ENCODE peak calls at places on chromosomes 16 and 17, in seven cellular contexts. One of them, this sample, is unnamed.

GRCh38 chr17:3870871-3871306 is 22.0 kb downstream of the CAMKK1 start:
- DNase-seq in breast epithelium: no peak
- DNase-seq in K562: peak; percentile 21
- DNase-seq in SK-N-MC: no peak
- DNase-seq in vagina: no peak
- DNase-seq in spleen: no peak
- DNase-seq in stomach: peak; percentile 50
- DNase-seq in this sample: peak; percentile 48

GRCh38 chr16:49756971-49757743 is 98.8 kb downstream of the ZNF423 start:
- DNase-seq in SK-N-MC: no peak
- DNase-seq in breast epithelium: no peak
- DNase-seq in K562: no peak
- DNase-seq in vagina: no peak
- DNase-seq in stomach: no peak
- DNase-seq in spleen: no peak
- DNase-seq in this sample: no peak

GRCh38 chr17:33049781-33050414 is 58.3 kb downstream of the SPACA3 start:
- DNase-seq in K562: peak; percentile 80
- DNase-seq in vagina: peak; percentile 81
- DNase-seq in spleen: no peak
- DNase-seq in breast epithelium: no peak
- DNase-seq in SK-N-MC: peak; percentile 28
- DNase-seq in stomach: peak; percentile 62
- DNase-seq in this sample: peak; percentile 32

GRCh38 chr17:9115446-9116265 is 94.3 kb downstream of the NTN1 start:
- DNase-seq in stomach: peak; percentile 27
- DNase-seq in spleen: no peak
- DNase-seq in breast epithelium: no peak
- DNase-seq in K562: no peak
- DNase-seq in SK-N-MC: no peak
- DNase-seq in vagina: no peak
- DNase-seq in this sample: no peak

GRCh38 chr17:7475764-7476422 is 3.5 kb downstream of the ZBTB4 start:
- DNase-seq in SK-N-MC: no peak
- DNase-seq in K562: peak; percentile 39
- DNase-seq in spleen: peak; percentile 74
- DNase-seq in stomach: no peak
- DNase-seq in vagina: no peak
- DNase-seq in breast epithelium: no peak
- DNase-seq in this sample: no peak

GRCh38 chr17:7579001-7579838 is at the start of gene CD68:
- DNase-seq in spleen: no peak
- DNase-seq in stomach: peak; percentile 71
- DNase-seq in K562: no peak
- DNase-seq in breast epithelium: peak; percentile 77
- DNase-seq in vagina: no peak
- DNase-seq in SK-N-MC: no peak
- DNase-seq in this sample: peak; percentile 68

GRCh38 chr17:50845260-50846147 is 10.1 kb downstream of the WFIKKN2 start:
- DNase-seq in SK-N-MC: no peak
- DNase-seq in spleen: no peak
- DNase-seq in stomach: no peak
- DNase-seq in K562: no peak
- DNase-seq in vagina: peak; percentile 96
- DNase-seq in breast epithelium: peak; percentile 53
- DNase-seq in this sample: no peak

GRCh38 chr17:61407211-61407911 is 7.7 kb downstream of the TBX2 start:
- DNase-seq in K562: no peak
- DNase-seq in stomach: no peak
- DNase-seq in SK-N-MC: no peak
- DNase-seq in vagina: no peak
- DNase-seq in spleen: peak; percentile 48
- DNase-seq in breast epithelium: no peak
- DNase-seq in this sample: no peak

GRCh38 chr17:10666921-10667320 is 9.8 kb upstream of the MYH3 start:
- DNase-seq in breast epithelium: no peak
- DNase-seq in SK-N-MC: no peak
- DNase-seq in K562: no peak
- DNase-seq in vagina: no peak
- DNase-seq in spleen: no peak
- DNase-seq in stomach: no peak
- DNase-seq in this sample: no peak

GRCh38 chr16:8859913-8860881 is 8.6 kb downstream of the CARHSP1 start:
- DNase-seq in K562: no peak
- DNase-seq in vagina: no peak
- DNase-seq in stomach: peak; percentile 76
- DNase-seq in breast epithelium: peak; percentile 55
- DNase-seq in SK-N-MC: no peak
- DNase-seq in spleen: peak; percentile 66
- DNase-seq in this sample: no peak

GRCh38 chr16:769934-770333 is 9.4 kb downstream of the MSLN start:
- DNase-seq in vagina: no peak
- DNase-seq in K562: no peak
- DNase-seq in SK-N-MC: no peak
- DNase-seq in spleen: no peak
- DNase-seq in breast epithelium: no peak
- DNase-seq in stomach: no peak
- DNase-seq in this sample: no peak

GRCh38 chr16:82363026-82363816 is 193.2 kb upstream of the MPHOSPH6 start:
- DNase-seq in SK-N-MC: no peak
- DNase-seq in vagina: no peak
- DNase-seq in K562: no peak
- DNase-seq in breast epithelium: no peak
- DNase-seq in spleen: no peak
- DNase-seq in stomach: no peak
- DNase-seq in this sample: no peak
- TF ChIP-seq POLR2AphosphoS5 in SK-N-MC: no peak
- TF ChIP-seq POLR2AphosphoS5 in vagina: no peak
- TF ChIP-seq POLR2AphosphoS5 in K562: no peak
- TF ChIP-seq POLR2AphosphoS5 in breast epithelium: no peak
- TF ChIP-seq POLR2AphosphoS5 in spleen: no peak
- TF ChIP-seq POLR2AphosphoS5 in stomach: no peak
- TF ChIP-seq POLR2AphosphoS5 in this sample: no peak

DNA sequence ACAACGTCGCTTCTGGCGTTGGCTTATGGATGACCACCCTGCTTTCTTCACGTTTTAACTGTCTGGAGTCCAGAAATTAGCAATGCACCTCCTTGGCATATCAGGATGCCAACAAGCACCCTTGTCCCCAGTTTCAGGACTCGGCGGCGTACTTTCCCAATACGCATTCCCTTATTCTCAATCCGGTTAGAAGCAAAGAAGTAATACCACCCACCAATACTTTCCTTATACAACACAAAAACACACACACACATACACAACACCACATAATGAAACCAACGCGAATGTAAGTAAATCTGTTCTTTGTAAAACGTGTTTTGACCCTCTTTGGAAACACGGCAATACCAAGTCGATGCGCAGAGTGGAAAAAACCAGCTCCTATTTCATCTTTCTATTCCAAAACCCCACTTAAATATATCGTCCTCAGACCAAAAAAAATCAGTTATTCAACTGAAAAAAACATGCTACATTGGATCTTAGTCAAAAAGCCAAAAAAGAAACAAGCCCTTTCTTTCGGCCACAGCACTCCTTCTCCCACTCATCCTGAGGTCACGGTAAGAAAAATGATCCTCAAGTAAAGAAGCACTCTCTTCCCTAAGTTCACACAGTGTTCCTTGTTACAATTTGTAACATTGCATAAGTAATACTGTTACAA is 31.1 kb upstream of the ARL4D start:
- DNase-seq in stomach: no peak
- DNase-seq in spleen: no peak
- DNase-seq in SK-N-MC: peak; percentile 66
- DNase-seq in vagina: no peak
- DNase-seq in breast epithelium: no peak
- DNase-seq in K562: no peak
- DNase-seq in this sample: peak; percentile 38
- TF ChIP-seq POLR2AphosphoS5 in stomach: peak; percentile 92
- TF ChIP-seq POLR2AphosphoS5 in spleen: no peak
- TF ChIP-seq POLR2AphosphoS5 in SK-N-MC: peak; percentile 100
- TF ChIP-seq POLR2AphosphoS5 in vagina: no peak
- TF ChIP-seq POLR2AphosphoS5 in breast epithelium: peak; percentile 100
- TF ChIP-seq POLR2AphosphoS5 in K562: peak; percentile 100
- TF ChIP-seq POLR2AphosphoS5 in this sample: peak; percentile 100

GRCh38 chr17:77684803-77685580 is 273.5 kb upstream of the TNRC6C start:
- DNase-seq in breast epithelium: no peak
- DNase-seq in K562: no peak
- DNase-seq in vagina: no peak
- DNase-seq in SK-N-MC: no peak
- DNase-seq in spleen: no peak
- DNase-seq in stomach: no peak
- DNase-seq in this sample: no peak

GRCh38 chr17:77677637-77678036 is 280.9 kb upstream of the TNRC6C start:
- DNase-seq in spleen: peak; percentile 33
- DNase-seq in stomach: no peak
- DNase-seq in K562: no peak
- DNase-seq in SK-N-MC: no peak
- DNase-seq in breast epithelium: no peak
- DNase-seq in vagina: no peak
- DNase-seq in this sample: no peak

GRCh38 chr17:77685881-77686486 is 272.5 kb upstream of the TNRC6C start:
- DNase-seq in breast epithelium: no peak
- DNase-seq in spleen: no peak
- DNase-seq in vagina: no peak
- DNase-seq in K562: no peak
- DNase-seq in stomach: no peak
- DNase-seq in SK-N-MC: no peak
- DNase-seq in this sample: no peak

GRCh38 chr17:77679589-77679988 is 278.9 kb upstream of the TNRC6C start:
- DNase-seq in breast epithelium: no peak
- DNase-seq in K562: no peak
- DNase-seq in SK-N-MC: no peak
- DNase-seq in vagina: no peak
- DNase-seq in stomach: no peak
- DNase-seq in spleen: no peak
- DNase-seq in this sample: no peak

DNA sequence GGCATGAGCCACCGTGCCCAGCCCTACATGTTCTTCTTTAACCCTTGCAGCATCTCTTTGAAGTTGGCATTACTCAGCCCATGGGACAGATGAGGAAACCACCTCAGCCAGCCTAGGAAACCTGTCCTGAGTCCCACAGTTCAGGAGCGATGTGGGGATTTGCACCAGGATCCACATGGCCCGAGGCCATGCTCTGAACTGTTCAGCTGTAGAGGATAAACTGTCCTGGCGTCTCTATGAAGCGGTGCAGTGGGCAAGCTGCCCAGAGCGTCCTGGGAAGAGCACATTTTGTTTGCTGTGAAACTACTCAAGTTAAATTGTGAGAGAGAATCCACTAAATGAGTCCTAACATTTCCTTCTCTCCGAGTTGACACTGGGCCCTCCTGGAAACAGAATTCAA is 276.7 kb upstream of the TNRC6C start:
- DNase-seq in K562: no peak
- DNase-seq in spleen: no peak
- DNase-seq in vagina: no peak
- DNase-seq in SK-N-MC: no peak
- DNase-seq in breast epithelium: no peak
- DNase-seq in stomach: peak; percentile 27
- DNase-seq in this sample: no peak
- TF ChIP-seq POLR2AphosphoS5 in K562: no peak
- TF ChIP-seq POLR2AphosphoS5 in spleen: no peak
- TF ChIP-seq POLR2AphosphoS5 in vagina: no peak
- TF ChIP-seq POLR2AphosphoS5 in SK-N-MC: no peak
- TF ChIP-seq POLR2AphosphoS5 in breast epithelium: no peak
- TF ChIP-seq POLR2AphosphoS5 in stomach: no peak
- TF ChIP-seq POLR2AphosphoS5 in this sample: no peak

GRCh38 chr16:22732315-22732840 is 81.6 kb upstream of the HS3ST2 start:
- DNase-seq in stomach: no peak
- DNase-seq in spleen: no peak
- DNase-seq in vagina: no peak
- DNase-seq in breast epithelium: no peak
- DNase-seq in SK-N-MC: no peak
- DNase-seq in K562: no peak
- DNase-seq in this sample: no peak

GRCh38 chr16:22739077-22739476 is 74.9 kb upstream of the HS3ST2 start:
- DNase-seq in breast epithelium: no peak
- DNase-seq in vagina: no peak
- DNase-seq in stomach: no peak
- DNase-seq in SK-N-MC: no peak
- DNase-seq in spleen: no peak
- DNase-seq in K562: no peak
- DNase-seq in this sample: no peak

GRCh38 chr16:22732959-22733358 is 81.0 kb upstream of the HS3ST2 start:
- DNase-seq in SK-N-MC: no peak
- DNase-seq in breast epithelium: no peak
- DNase-seq in stomach: no peak
- DNase-seq in spleen: no peak
- DNase-seq in K562: no peak
- DNase-seq in vagina: no peak
- DNase-seq in this sample: no peak

GRCh38 chr16:22734313-22734869 is 79.6 kb upstream of the HS3ST2 start:
- DNase-seq in spleen: no peak
- DNase-seq in K562: no peak
- DNase-seq in vagina: no peak
- DNase-seq in SK-N-MC: no peak
- DNase-seq in breast epithelium: no peak
- DNase-seq in stomach: peak; percentile 27
- DNase-seq in this sample: no peak

DNA sequence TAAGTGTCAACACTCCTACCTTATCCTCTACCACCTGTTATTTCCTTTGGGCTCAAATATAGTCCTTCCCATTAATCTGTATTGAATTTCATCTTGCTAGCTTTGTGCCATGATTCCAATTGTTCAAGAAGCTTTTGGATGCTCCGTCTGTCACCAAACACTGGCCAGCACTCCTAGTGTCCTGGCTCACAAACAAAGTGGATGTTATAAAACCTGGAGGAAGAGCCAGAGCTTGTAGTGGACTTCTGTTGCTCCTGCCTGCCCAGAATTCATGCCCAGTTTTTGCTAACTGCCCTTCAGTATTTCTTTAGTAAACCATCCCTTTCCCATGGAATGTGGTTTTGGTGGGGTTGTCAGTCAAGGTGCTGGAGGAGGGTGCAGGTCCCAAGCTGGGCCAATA is 77.2 kb upstream of the HS3ST2 start:
- DNase-seq in breast epithelium: no peak
- DNase-seq in vagina: no peak
- DNase-seq in K562: no peak
- DNase-seq in SK-N-MC: no peak
- DNase-seq in stomach: no peak
- DNase-seq in spleen: no peak
- DNase-seq in this sample: no peak
- TF ChIP-seq POLR2AphosphoS5 in breast epithelium: no peak
- TF ChIP-seq POLR2AphosphoS5 in vagina: no peak
- TF ChIP-seq POLR2AphosphoS5 in K562: no peak
- TF ChIP-seq POLR2AphosphoS5 in SK-N-MC: no peak
- TF ChIP-seq POLR2AphosphoS5 in stomach: no peak
- TF ChIP-seq POLR2AphosphoS5 in spleen: no peak
- TF ChIP-seq POLR2AphosphoS5 in this sample: no peak

GRCh38 chr17:47957591-47958490 is at the start of gene PRR15L:
- DNase-seq in breast epithelium: peak; percentile 71
- DNase-seq in SK-N-MC: no peak
- DNase-seq in spleen: no peak
- DNase-seq in vagina: no peak
- DNase-seq in K562: no peak
- DNase-seq in stomach: peak; percentile 93
- DNase-seq in this sample: no peak
- TF ChIP-seq POLR2AphosphoS5 in breast epithelium: no peak
- TF ChIP-seq POLR2AphosphoS5 in SK-N-MC: no peak
- TF ChIP-seq POLR2AphosphoS5 in spleen: no peak
- TF ChIP-seq POLR2AphosphoS5 in vagina: no peak
- TF ChIP-seq POLR2AphosphoS5 in K562: no peak
- TF ChIP-seq POLR2AphosphoS5 in stomach: peak; percentile 96
- TF ChIP-seq POLR2AphosphoS5 in this sample: no peak

GRCh38 chr16:88759245-88759975 is 25.6 kb downstream of the PIEZO1 start:
- DNase-seq in SK-N-MC: no peak
- DNase-seq in spleen: peak; percentile 88
- DNase-seq in K562: no peak
- DNase-seq in stomach: peak; percentile 55
- DNase-seq in breast epithelium: no peak
- DNase-seq in vagina: no peak
- DNase-seq in this sample: no peak
- TF ChIP-seq POLR2AphosphoS5 in SK-N-MC: no peak
- TF ChIP-seq POLR2AphosphoS5 in spleen: peak; percentile 46
- TF ChIP-seq POLR2AphosphoS5 in K562: peak; percentile 9
- TF ChIP-seq POLR2AphosphoS5 in stomach: no peak
- TF ChIP-seq POLR2AphosphoS5 in breast epithelium: no peak
- TF ChIP-seq POLR2AphosphoS5 in vagina: peak; percentile 62
- TF ChIP-seq POLR2AphosphoS5 in this sample: no peak